ENCODE peak calls at places on chromosomes 6 and 20, in four cellular contexts. One of them, this sample, is unnamed.

GRCh38 chr20:62902926-62903615 is 23.2 kb downstream of the DIDO1 start:
- DNase-seq in HepG2: no peak
- DNase-seq in GM12878: no peak
- DNase-seq in K562: no peak
- DNase-seq in this sample: no peak

GRCh38 chr6:160668589-160668988 is 4.5 kb upstream of the LPA start:
- DNase-seq in HepG2: no peak
- DNase-seq in K562: no peak
- DNase-seq in GM12878: no peak
- DNase-seq in this sample: no peak

GRCh38 chr6:29510202-29510601 is 22.4 kb upstream of the MAS1L start:
- DNase-seq in K562: peak
- DNase-seq in HepG2: peak
- DNase-seq in GM12878: no peak
- DNase-seq in this sample: no peak

GRCh38 chr6:131733376-131734016 is 22.7 kb upstream of the CTAGE9 start:
- DNase-seq in GM12878: no peak
- DNase-seq in HepG2: no peak
- DNase-seq in K562: no peak
- DNase-seq in this sample: no peak

GRCh38 chr6:15380354-15380753 is 134.5 kb downstream of the JARID2 start:
- DNase-seq in GM12878: no peak
- DNase-seq in HepG2: no peak
- DNase-seq in K562: no peak
- DNase-seq in this sample: no peak

GRCh38 chr20:1300083-1300840 is 28.7 kb downstream of the SDCBP2 start:
- DNase-seq in K562: peak
- DNase-seq in GM12878: no peak
- DNase-seq in HepG2: no peak
- DNase-seq in this sample: no peak

GRCh38 chr6:169678342-169678741 is 23.5 kb downstream of the WDR27 start:
- DNase-seq in GM12878: no peak
- DNase-seq in K562: no peak
- DNase-seq in HepG2: no peak
- DNase-seq in this sample: no peak

GRCh38 chr20:8601542-8601912 is 467.4 kb upstream of the PLCB4 start:
- DNase-seq in HepG2: no peak
- DNase-seq in K562: no peak
- DNase-seq in GM12878: peak
- DNase-seq in this sample: no peak

GRCh38 chr20:58667975-58668374 is 16.9 kb downstream of the STX16 start:
- DNase-seq in K562: no peak
- DNase-seq in GM12878: no peak
- DNase-seq in HepG2: no peak
- DNase-seq in this sample: no peak

GRCh38 chr6:79632580-79632979 is 1.5 kb downstream of the SH3BGRL2 start:
- DNase-seq in GM12878: no peak
- DNase-seq in K562: peak
- DNase-seq in HepG2: peak
- DNase-seq in this sample: no peak

GRCh38 chr6:82711992-82712788 is 348.6 kb downstream of the TPBG start:
- DNase-seq in HepG2: no peak
- DNase-seq in K562: no peak
- DNase-seq in GM12878: no peak
- DNase-seq in this sample: no peak

GRCh38 chr6:33935439-33936080 is 131.8 kb upstream of the MLN start:
- DNase-seq in HepG2: no peak
- DNase-seq in GM12878: no peak
- DNase-seq in K562: no peak
- DNase-seq in this sample: no peak

GRCh38 chr6:6790891-6791290 is 202.4 kb downstream of the LY86 start:
- DNase-seq in GM12878: no peak
- DNase-seq in K562: no peak
- DNase-seq in HepG2: peak
- DNase-seq in this sample: no peak

GRCh38 chr6:35469711-35470662 is 1.8 kb downstream of the RPL10A start:
- DNase-seq in GM12878: no peak
- DNase-seq in K562: peak
- DNase-seq in HepG2: peak
- DNase-seq in this sample: no peak

GRCh38 chr6:128569737-128570438 is 49.5 kb upstream of the PTPRK start:
- DNase-seq in K562: no peak
- DNase-seq in HepG2: no peak
- DNase-seq in GM12878: no peak
- DNase-seq in this sample: no peak

GRCh38 chr20:42441862-42442196 is 747.9 kb downstream of the PTPRT start:
- DNase-seq in GM12878: no peak
- DNase-seq in K562: no peak
- DNase-seq in HepG2: no peak
- DNase-seq in this sample: no peak

GRCh38 chr6:73134588-73134987 is 90.7 kb downstream of the KHDC1L start:
- DNase-seq in GM12878: no peak
- DNase-seq in K562: peak
- DNase-seq in HepG2: peak
- DNase-seq in this sample: no peak

GRCh38 chr6:159788276-159788675 is 1.1 kb downstream of the TCP1 start:
- DNase-seq in GM12878: no peak
- DNase-seq in HepG2: no peak
- DNase-seq in K562: no peak
- DNase-seq in this sample: no peak

GRCh38 chr20:1185781-1186334 is 1.1 kb upstream of the TMEM74B start:
- DNase-seq in HepG2: peak
- DNase-seq in K562: peak
- DNase-seq in GM12878: no peak
- DNase-seq in this sample: peak

GRCh38 chr6:110534731-110535164 is 58.3 kb upstream of the SLC22A16 start:
- DNase-seq in HepG2: no peak
- DNase-seq in GM12878: no peak
- DNase-seq in K562: no peak
- DNase-seq in this sample: no peak

GRCh38 chr20:43530321-43531090 is 23.0 kb downstream of the L3MBTL1 start:
- DNase-seq in K562: no peak
- DNase-seq in GM12878: no peak
- DNase-seq in HepG2: peak
- DNase-seq in this sample: no peak

GRCh38 chr6:149716181-149716580 is 1.7 kb downstream of the LATS1 start:
- DNase-seq in HepG2: no peak
- DNase-seq in K562: no peak
- DNase-seq in GM12878: no peak
- DNase-seq in this sample: no peak

GRCh38 chr6:108621117-108621516 is 60.4 kb downstream of the FOXO3 start:
- DNase-seq in GM12878: no peak
- DNase-seq in K562: no peak
- DNase-seq in HepG2: no peak
- DNase-seq in this sample: no peak

GRCh38 chr20:50723672-50724071 is 7.7 kb upstream of the PARD6B start:
- DNase-seq in K562: no peak
- DNase-seq in GM12878: no peak
- DNase-seq in HepG2: no peak
- DNase-seq in this sample: no peak

GRCh38 chr20:11301699-11302098 is 616.0 kb upstream of the BTBD3 start:
- DNase-seq in K562: no peak
- DNase-seq in GM12878: no peak
- DNase-seq in HepG2: no peak
- DNase-seq in this sample: no peak

GRCh38 chr20:10076126-10077080 is 41.6 kb downstream of the ANKEF1 start:
- DNase-seq in K562: no peak
- DNase-seq in HepG2: no peak
- DNase-seq in GM12878: no peak
- DNase-seq in this sample: no peak

GRCh38 chr6:152969688-152970418 is 13.0 kb downstream of the FBXO5 start:
- DNase-seq in GM12878: no peak
- DNase-seq in HepG2: no peak
- DNase-seq in K562: no peak
- DNase-seq in this sample: no peak

DNA sequence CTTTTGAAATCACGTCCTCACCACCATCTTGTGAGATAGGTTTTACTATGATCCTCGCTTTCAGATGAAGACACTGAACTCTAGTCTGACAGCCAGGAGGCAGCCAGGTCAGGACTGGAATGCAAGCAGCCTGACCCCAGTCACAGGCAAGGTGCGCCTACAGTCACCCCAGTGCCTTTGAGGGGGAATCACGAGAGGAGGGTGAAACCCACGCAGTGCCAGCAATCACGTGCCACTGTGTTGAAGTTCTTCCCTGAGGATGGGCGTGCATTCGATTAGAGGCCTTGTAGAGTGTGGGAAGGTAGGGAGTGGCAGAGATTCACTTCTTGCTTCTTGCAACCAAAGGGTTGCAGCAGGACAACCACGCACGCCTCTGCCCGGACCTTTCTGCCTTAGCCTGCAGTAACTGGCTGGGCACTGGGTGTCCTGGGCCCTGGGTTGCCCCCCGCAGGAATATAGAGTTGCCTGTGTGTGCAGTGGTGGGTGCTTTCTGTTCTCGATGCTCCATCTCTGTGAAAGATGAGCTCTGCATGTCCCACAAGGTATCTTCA is 33.7 kb upstream of the IRF4 start:
- DNase-seq in GM12878: no peak
- DNase-seq in K562: no peak
- DNase-seq in HepG2: no peak
- DNase-seq in this sample: no peak
- TF ChIP-seq POLR2A in GM12878: no peak
- TF ChIP-seq POLR2A in K562: no peak
- TF ChIP-seq POLR2A in HepG2: no peak
- TF ChIP-seq POLR2A in this sample: no peak

GRCh38 chr6:133241088-133241900 is at the start of gene EYA4:
- DNase-seq in GM12878: no peak
- DNase-seq in K562: no peak
- DNase-seq in HepG2: no peak
- DNase-seq in this sample: peak
- TF ChIP-seq POLR2AphosphoS5 in GM12878: no peak
- TF ChIP-seq POLR2AphosphoS5 in K562: no peak
- TF ChIP-seq POLR2AphosphoS5 in HepG2: no peak
- TF ChIP-seq POLR2AphosphoS5 in this sample: no peak

GRCh38 chr20:53635189-53635588 is 41.5 kb upstream of the ZNF217 start:
- DNase-seq in HepG2: no peak
- DNase-seq in GM12878: no peak
- DNase-seq in K562: no peak
- DNase-seq in this sample: no peak
- TF ChIP-seq TAF1 in HepG2: no peak
- TF ChIP-seq TAF1 in GM12878: no peak
- TF ChIP-seq TAF1 in K562: no peak
- TF ChIP-seq TAF1 in this sample: no peak

DNA sequence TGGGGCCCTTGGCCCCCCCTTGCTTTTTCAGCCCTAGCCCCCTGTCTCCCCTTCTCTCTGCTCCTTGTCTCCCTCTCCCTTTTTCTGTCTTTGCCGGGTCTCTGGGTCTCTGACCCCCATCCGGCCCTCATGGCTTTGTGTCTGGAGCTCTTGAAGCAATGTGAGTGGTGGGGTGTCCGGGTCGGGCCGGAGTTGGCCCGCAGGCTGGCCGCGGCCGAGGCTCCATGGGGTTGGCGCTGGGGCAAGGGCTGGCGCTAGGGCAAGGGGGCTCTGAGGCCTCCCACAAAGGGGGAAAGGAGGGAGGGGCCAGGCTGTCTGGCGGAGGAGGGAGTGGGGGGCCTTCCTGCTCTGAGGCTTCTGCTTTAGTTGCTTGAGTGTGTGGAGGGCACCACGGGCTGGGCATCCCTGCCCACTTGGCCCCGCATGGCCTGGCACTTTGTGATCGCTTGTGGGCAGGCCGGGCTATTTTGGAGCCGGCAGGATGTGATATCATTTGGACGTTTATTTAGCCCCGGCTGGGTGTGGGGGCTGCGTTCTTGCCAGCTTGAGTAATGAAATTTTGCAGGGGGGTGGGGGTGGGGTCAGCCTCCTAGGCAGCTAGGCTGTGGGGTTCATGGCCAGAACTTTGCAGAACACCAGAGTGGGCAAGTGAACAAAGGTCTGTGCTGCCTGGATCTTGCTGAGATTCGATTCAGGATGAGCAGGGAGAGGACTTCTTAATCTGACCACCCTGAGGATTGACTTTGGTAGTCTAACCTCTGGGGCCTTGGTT is 78.7 kb upstream of the MYL9 start:
- DNase-seq in GM12878: no peak
- DNase-seq in K562: peak
- DNase-seq in HepG2: no peak
- DNase-seq in this sample: no peak
- TF ChIP-seq POLR2A in GM12878: no peak
- TF ChIP-seq POLR2A in K562: no peak
- TF ChIP-seq POLR2A in HepG2: no peak
- TF ChIP-seq POLR2A in this sample: no peak

DNA sequence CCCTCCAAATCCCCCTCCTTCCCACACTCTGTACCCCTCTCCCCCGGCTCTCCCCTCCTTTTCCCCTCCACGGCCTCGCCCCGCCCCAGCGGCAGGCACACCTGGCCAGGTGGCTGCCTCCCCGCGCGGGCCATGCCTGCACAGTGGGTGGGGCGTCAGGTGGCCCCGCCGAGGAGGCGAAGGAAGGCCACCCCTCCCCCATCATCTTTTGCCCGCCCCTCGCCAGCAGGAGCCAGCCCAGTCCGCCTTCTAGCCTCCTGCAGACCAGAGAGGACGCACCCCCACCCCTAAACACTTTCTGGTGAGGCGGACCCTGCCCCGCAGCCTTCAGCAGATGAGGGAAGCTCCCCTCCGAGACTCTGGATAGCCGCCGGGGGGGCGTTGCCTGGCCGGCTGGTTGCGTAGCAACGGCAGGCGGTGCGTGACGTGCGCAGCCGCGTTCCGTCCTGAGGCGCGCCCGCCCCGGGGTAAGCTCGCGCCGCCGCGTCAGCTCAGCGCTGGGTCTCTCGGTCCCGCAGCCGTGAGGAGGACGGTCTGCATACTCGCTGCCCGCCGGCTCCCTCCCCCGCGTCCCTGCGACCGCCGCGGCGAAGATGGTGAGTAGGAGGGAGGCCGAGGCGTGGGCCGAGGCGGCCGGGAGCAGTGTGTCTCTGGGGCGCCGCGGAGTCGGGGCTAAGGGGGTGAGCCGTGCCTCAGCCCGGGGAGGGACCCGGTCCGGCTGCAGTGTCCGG is at the start of gene DSTN:
- DNase-seq in K562: peak
- DNase-seq in HepG2: peak
- DNase-seq in GM12878: peak
- DNase-seq in this sample: peak
- TF ChIP-seq POLR2AphosphoS5 in K562: no peak
- TF ChIP-seq POLR2AphosphoS5 in HepG2: peak
- TF ChIP-seq POLR2AphosphoS5 in GM12878: no peak
- TF ChIP-seq POLR2AphosphoS5 in this sample: no peak

GRCh38 chr6:137827977-137828815 is 38.9 kb upstream of the TNFAIP3 start:
- DNase-seq in K562: no peak
- DNase-seq in HepG2: no peak
- DNase-seq in GM12878: peak
- DNase-seq in this sample: no peak
- TF ChIP-seq TAF1 in K562: no peak
- TF ChIP-seq TAF1 in HepG2: no peak
- TF ChIP-seq TAF1 in GM12878: no peak
- TF ChIP-seq TAF1 in this sample: no peak